ENCODE peak calls at places on chromosome 5, in eight cellular contexts. One of them, this sample, is unnamed. For H3K4me1, the result is how much of the 10 kb centered on the place peaks cover.

GRCh38 chr5:116576043-116576713 is 1.6 kb upstream of the SEMA6A start:
- DNase-seq in adrenal gland: peak
- DNase-seq in lower lobe of right lung: peak
- DNase-seq in GM23338: peak
- DNase-seq in kidney: peak
- DNase-seq in lung: peak
- DNase-seq in NT2/D1: peak
- DNase-seq in HAP-1: peak
- DNase-seq in this sample: peak

GRCh38 chr5:136242136-136242535 is 49.2 kb upstream of the SMIM32 start:
- DNase-seq in adrenal gland: no peak
- DNase-seq in lower lobe of right lung: no peak
- DNase-seq in GM23338: no peak
- DNase-seq in kidney: no peak
- DNase-seq in lung: no peak
- DNase-seq in NT2/D1: no peak
- DNase-seq in HAP-1: no peak
- DNase-seq in this sample: no peak

GRCh38 chr5:72857396-72857795 is 40.9 kb downstream of the TNPO1 start:
- DNase-seq in adrenal gland: no peak
- DNase-seq in lower lobe of right lung: no peak
- DNase-seq in GM23338: no peak
- DNase-seq in kidney: no peak
- DNase-seq in lung: no peak
- DNase-seq in NT2/D1: no peak
- DNase-seq in HAP-1: no peak
- DNase-seq in this sample: no peak

GRCh38 chr5:169415351-169415750 is 114.4 kb upstream of the SLIT3 start:
- DNase-seq in adrenal gland: no peak
- DNase-seq in lower lobe of right lung: no peak
- DNase-seq in GM23338: no peak
- DNase-seq in kidney: no peak
- DNase-seq in lung: no peak
- DNase-seq in NT2/D1: no peak
- DNase-seq in HAP-1: no peak
- DNase-seq in this sample: no peak

GRCh38 chr5:107875834-107876233 is 205.1 kb upstream of the EFNA5 start:
- DNase-seq in adrenal gland: no peak
- DNase-seq in lower lobe of right lung: no peak
- DNase-seq in GM23338: peak
- DNase-seq in kidney: no peak
- DNase-seq in lung: no peak
- DNase-seq in NT2/D1: peak
- DNase-seq in HAP-1: no peak
- DNase-seq in this sample: no peak

GRCh38 chr5:68259696-68260095 is 44.1 kb downstream of the PIK3R1 start:
- DNase-seq in adrenal gland: no peak
- DNase-seq in lower lobe of right lung: no peak
- DNase-seq in GM23338: no peak
- DNase-seq in kidney: no peak
- DNase-seq in lung: no peak
- DNase-seq in NT2/D1: no peak
- DNase-seq in HAP-1: no peak
- DNase-seq in this sample: no peak

GRCh38 chr5:136364307-136364706 is 1.0 kb downstream of the TRPC7 start:
- DNase-seq in adrenal gland: no peak
- DNase-seq in lower lobe of right lung: no peak
- DNase-seq in GM23338: peak
- DNase-seq in kidney: no peak
- DNase-seq in lung: no peak
- DNase-seq in NT2/D1: no peak
- DNase-seq in HAP-1: no peak
- DNase-seq in this sample: no peak

GRCh38 chr5:40717281-40717680 is 37.6 kb downstream of the PTGER4 start:
- DNase-seq in adrenal gland: no peak
- DNase-seq in lower lobe of right lung: no peak
- DNase-seq in GM23338: no peak
- DNase-seq in kidney: no peak
- DNase-seq in lung: no peak
- DNase-seq in NT2/D1: no peak
- DNase-seq in HAP-1: no peak
- DNase-seq in this sample: no peak

GRCh38 chr5:169012471-169012870 is 288.5 kb downstream of the SLIT3 start:
- DNase-seq in adrenal gland: no peak
- DNase-seq in lower lobe of right lung: no peak
- DNase-seq in GM23338: no peak
- DNase-seq in kidney: no peak
- DNase-seq in lung: no peak
- DNase-seq in NT2/D1: no peak
- DNase-seq in HAP-1: no peak
- DNase-seq in this sample: no peak

GRCh38 chr5:142426129-142426641 is 101.4 kb upstream of the SPRY4 start:
- DNase-seq in adrenal gland: peak
- DNase-seq in lower lobe of right lung: no peak
- DNase-seq in GM23338: no peak
- DNase-seq in kidney: no peak
- DNase-seq in lung: no peak
- DNase-seq in NT2/D1: no peak
- DNase-seq in HAP-1: no peak
- DNase-seq in this sample: no peak

GRCh38 chr5:143061161-143061945 is 291.2 kb downstream of the ARHGAP26 start:
- DNase-seq in adrenal gland: no peak
- DNase-seq in lower lobe of right lung: no peak
- DNase-seq in GM23338: no peak
- DNase-seq in kidney: no peak
- DNase-seq in lung: no peak
- DNase-seq in NT2/D1: no peak
- DNase-seq in HAP-1: no peak
- DNase-seq in this sample: no peak

GRCh38 chr5:42242829-42243485 is 180.3 kb upstream of the GHR start:
- DNase-seq in adrenal gland: no peak
- DNase-seq in lower lobe of right lung: no peak
- DNase-seq in GM23338: no peak
- DNase-seq in kidney: no peak
- DNase-seq in lung: no peak
- DNase-seq in NT2/D1: no peak
- DNase-seq in HAP-1: no peak
- DNase-seq in this sample: no peak

GRCh38 chr5:178389031-178389729 is 156.6 kb upstream of the PHYKPL start:
- DNase-seq in adrenal gland: no peak
- DNase-seq in lower lobe of right lung: peak
- DNase-seq in GM23338: no peak
- DNase-seq in kidney: peak
- DNase-seq in lung: no peak
- DNase-seq in NT2/D1: no peak
- DNase-seq in HAP-1: no peak
- DNase-seq in this sample: no peak

GRCh38 chr5:83099001-83099400 is 21.7 kb downstream of the XRCC4 start:
- DNase-seq in adrenal gland: no peak
- DNase-seq in lower lobe of right lung: no peak
- DNase-seq in GM23338: no peak
- DNase-seq in kidney: no peak
- DNase-seq in lung: no peak
- DNase-seq in NT2/D1: no peak
- DNase-seq in HAP-1: no peak
- DNase-seq in this sample: peak

GRCh38 chr5:116234681-116235080 is 149.9 kb downstream of the COMMD10 start:
- DNase-seq in adrenal gland: no peak
- DNase-seq in lower lobe of right lung: no peak
- DNase-seq in GM23338: no peak
- DNase-seq in kidney: no peak
- DNase-seq in lung: no peak
- DNase-seq in NT2/D1: no peak
- DNase-seq in HAP-1: no peak
- DNase-seq in this sample: no peak

GRCh38 chr5:159866093-159866492 is 50.2 kb upstream of the ADRA1B start:
- DNase-seq in adrenal gland: no peak
- DNase-seq in lower lobe of right lung: no peak
- DNase-seq in GM23338: no peak
- DNase-seq in kidney: no peak
- DNase-seq in lung: no peak
- DNase-seq in NT2/D1: no peak
- DNase-seq in HAP-1: no peak
- DNase-seq in this sample: no peak

GRCh38 chr5:14915291-14915976 is 43.9 kb upstream of the ANKH start:
- DNase-seq in adrenal gland: no peak
- DNase-seq in lower lobe of right lung: no peak
- DNase-seq in GM23338: no peak
- DNase-seq in kidney: no peak
- DNase-seq in lung: no peak
- DNase-seq in NT2/D1: no peak
- DNase-seq in HAP-1: no peak
- DNase-seq in this sample: peak

GRCh38 chr5:124365491-124365890 is 380.9 kb downstream of the ZNF608 start:
- DNase-seq in adrenal gland: no peak
- DNase-seq in lower lobe of right lung: no peak
- DNase-seq in GM23338: no peak
- DNase-seq in kidney: no peak
- DNase-seq in lung: no peak
- DNase-seq in NT2/D1: no peak
- DNase-seq in HAP-1: no peak
- DNase-seq in this sample: no peak

GRCh38 chr5:13660072-13660471 is 284.4 kb downstream of the DNAH5 start:
- DNase-seq in adrenal gland: no peak
- DNase-seq in lower lobe of right lung: no peak
- DNase-seq in GM23338: peak
- DNase-seq in kidney: no peak
- DNase-seq in lung: no peak
- DNase-seq in NT2/D1: no peak
- DNase-seq in HAP-1: no peak
- DNase-seq in this sample: no peak

GRCh38 chr5:77920350-77921046 is 144.4 kb upstream of the TBCA start:
- DNase-seq in adrenal gland: no peak
- DNase-seq in lower lobe of right lung: no peak
- DNase-seq in GM23338: no peak
- DNase-seq in kidney: no peak
- DNase-seq in lung: no peak
- DNase-seq in NT2/D1: no peak
- DNase-seq in HAP-1: no peak
- DNase-seq in this sample: no peak

GRCh38 chr5:177371705-177372533 is 12.3 kb upstream of the SLC34A1 start:
- DNase-seq in adrenal gland: no peak
- DNase-seq in lower lobe of right lung: no peak
- DNase-seq in GM23338: no peak
- DNase-seq in kidney: no peak
- DNase-seq in lung: no peak
- DNase-seq in NT2/D1: no peak
- DNase-seq in HAP-1: no peak
- DNase-seq in this sample: no peak

DNA sequence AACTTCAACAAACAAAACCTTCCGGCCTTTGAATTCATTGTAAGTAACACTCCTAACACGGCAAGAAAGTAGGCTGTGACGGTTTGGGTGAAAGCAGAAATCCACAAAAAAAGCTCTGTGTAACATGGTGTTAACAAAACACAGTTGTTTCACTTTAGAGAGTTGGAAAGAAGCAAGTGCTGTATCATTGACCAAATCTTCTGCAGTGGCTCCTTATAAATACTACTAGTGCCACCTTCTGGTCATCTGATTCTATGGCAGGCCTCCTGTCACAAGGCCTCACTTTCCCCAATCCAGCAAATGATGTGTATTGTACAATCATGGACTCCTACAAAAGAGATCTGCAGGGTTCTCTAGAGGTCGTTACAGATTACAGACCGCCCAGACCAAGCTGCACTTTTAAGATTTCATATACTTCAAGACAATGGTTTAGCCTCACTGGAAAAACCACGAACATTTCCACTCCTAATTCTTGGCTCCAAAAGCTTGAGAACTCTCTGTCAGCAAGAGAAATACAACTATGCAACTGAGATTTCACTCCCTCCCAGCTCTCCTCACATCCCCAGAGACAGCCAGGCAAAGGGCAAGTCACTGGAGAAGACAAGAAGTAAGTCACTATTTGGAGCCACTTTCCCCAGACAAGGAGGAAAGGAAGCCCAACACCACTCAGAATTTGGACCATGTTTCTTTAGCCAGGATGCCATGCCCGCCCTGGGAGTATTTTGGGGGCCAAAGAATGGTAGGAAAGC is 196.2 kb downstream of the DTWD2 start:
- DNase-seq in adrenal gland: peak
- DNase-seq in lower lobe of right lung: no peak
- DNase-seq in GM23338: peak
- DNase-seq in kidney: no peak
- DNase-seq in lung: no peak
- DNase-seq in NT2/D1: peak
- DNase-seq in HAP-1: peak
- DNase-seq in this sample: peak
- H3K4me3 ChIP-seq in adrenal gland: no peak
- H3K4me3 ChIP-seq in lower lobe of right lung: peak
- H3K4me3 ChIP-seq in GM23338: no peak
- H3K4me3 ChIP-seq in kidney: peak
- H3K4me3 ChIP-seq in lung: no peak
- H3K4me3 ChIP-seq in NT2/D1: no peak
- H3K4me3 ChIP-seq in HAP-1: no peak
- H3K4me3 ChIP-seq in this sample: no peak

GRCh38 chr5:140642718-140643117 is 3.5 kb downstream of the TMCO6 start:
- DNase-seq in adrenal gland: peak
- DNase-seq in lower lobe of right lung: no peak
- DNase-seq in GM23338: no peak
- DNase-seq in kidney: no peak
- DNase-seq in lung: no peak
- DNase-seq in NT2/D1: no peak
- DNase-seq in HAP-1: no peak
- DNase-seq in this sample: no peak
- H3K4me1 ChIP-seq in adrenal gland: under half
- H3K4me1 ChIP-seq in lower lobe of right lung: under half
- H3K4me1 ChIP-seq in GM23338: under half
- H3K4me1 ChIP-seq in kidney: under half
- H3K4me1 ChIP-seq in lung: under half
- H3K4me1 ChIP-seq in NT2/D1: under half
- H3K4me1 ChIP-seq in HAP-1: under half
- H3K4me1 ChIP-seq in this sample: under half

GRCh38 chr5:128532127-128532526 is 5.9 kb downstream of the FBN2 start:
- DNase-seq in adrenal gland: no peak
- DNase-seq in lower lobe of right lung: no peak
- DNase-seq in GM23338: peak
- DNase-seq in kidney: no peak
- DNase-seq in lung: no peak
- DNase-seq in NT2/D1: no peak
- DNase-seq in HAP-1: no peak
- DNase-seq in this sample: peak

GRCh38 chr5:128532776-128533175 is 5.3 kb downstream of the FBN2 start:
- DNase-seq in adrenal gland: peak
- DNase-seq in lower lobe of right lung: no peak
- DNase-seq in GM23338: no peak
- DNase-seq in kidney: no peak
- DNase-seq in lung: no peak
- DNase-seq in NT2/D1: no peak
- DNase-seq in HAP-1: no peak
- DNase-seq in this sample: no peak

GRCh38 chr5:128528126-128528525 is 9.9 kb downstream of the FBN2 start:
- DNase-seq in adrenal gland: no peak
- DNase-seq in lower lobe of right lung: no peak
- DNase-seq in GM23338: no peak
- DNase-seq in kidney: no peak
- DNase-seq in lung: no peak
- DNase-seq in NT2/D1: no peak
- DNase-seq in HAP-1: no peak
- DNase-seq in this sample: no peak
- H3K4me3 ChIP-seq in adrenal gland: no peak
- H3K4me3 ChIP-seq in lower lobe of right lung: no peak
- H3K4me3 ChIP-seq in GM23338: no peak
- H3K4me3 ChIP-seq in kidney: no peak
- H3K4me3 ChIP-seq in lung: no peak
- H3K4me3 ChIP-seq in NT2/D1: no peak
- H3K4me3 ChIP-seq in HAP-1: no peak
- H3K4me3 ChIP-seq in this sample: peak

GRCh38 chr5:148809781-148810524 is 16.5 kb upstream of the ADRB2 start:
- DNase-seq in adrenal gland: no peak
- DNase-seq in lower lobe of right lung: no peak
- DNase-seq in GM23338: no peak
- DNase-seq in kidney: no peak
- DNase-seq in lung: no peak
- DNase-seq in NT2/D1: no peak
- DNase-seq in HAP-1: no peak
- DNase-seq in this sample: no peak
- H3K4me1 ChIP-seq in adrenal gland: under half
- H3K4me1 ChIP-seq in lower lobe of right lung: half or more
- H3K4me1 ChIP-seq in GM23338: under half
- H3K4me1 ChIP-seq in kidney: under half
- H3K4me1 ChIP-seq in lung: under half
- H3K4me1 ChIP-seq in NT2/D1: under half
- H3K4me1 ChIP-seq in HAP-1: under half
- H3K4me1 ChIP-seq in this sample: half or more